ENCODE peak calls at places on chromosomes 16 and 17, in eight cellular contexts. P is colonic mucosa; Y is bronchial epithelial cell; J is EL; O is hepatocyte; D is HT-29; W is CD8-positive, alpha-beta T cell; X is NCI-H1930. A is an unnamed sample.
A peak's percentile ranks its signal among the peaks of the same experiment; 100 is the strongest.

GRCh38 chr16:8851761-8852403 is 16.9 kb downstream of the CARHSP1 start:
- DNase-seq in P (peak; percentile 16), Y (no peak), J (no peak), O (no peak), D (no peak), W (no peak), X (no peak), A (no peak)

GRCh38 chr16:27154573-27155521 is 48.5 kb upstream of the KDM8 start:
- DNase-seq in P (peak; percentile 74), Y (peak; percentile 4), J (peak; percentile 25), O (peak; percentile 58), D (peak; percentile 48), W (peak; percentile 66), X (peak; percentile 31), A (peak; percentile 31)

GRCh38 chr16:78122774-78123315 is 23.4 kb downstream of the WWOX start:
- DNase-seq in P (no peak), Y (peak; percentile 54), J (peak; percentile 50), O (peak; percentile 53), D (peak; percentile 49), W (no peak), X (no peak), A (peak; percentile 6)

GRCh38 chr17:64295146-64295545 is 32.1 kb upstream of the TEX2 start:
- DNase-seq in P (no peak), Y (no peak), J (no peak), O (no peak), D (no peak), W (no peak), X (no peak), A (no peak)

GRCh38 chr16:28538733-28539596 is at the start of gene NUPR1:
- DNase-seq in P (peak; percentile 97), Y (peak; percentile 88), J (peak; percentile 95), O (peak; percentile 87), D (no peak), W (no peak), X (no peak), A (no peak)

GRCh38 chr17:28416703-28417311 is 10.8 kb upstream of the SLC46A1 start:
- DNase-seq in P (peak; percentile 59), Y (peak; percentile 65), J (peak; percentile 71), O (peak; percentile 77), D (peak; percentile 59), W (peak; percentile 31), X (peak; percentile 75), A (peak; percentile 43)

GRCh38 chr17:76191891-76192290 is 48.4 kb downstream of the RNF157 start:
- DNase-seq in P (no peak), Y (no peak), J (no peak), O (no peak), D (no peak), W (no peak), X (no peak), A (peak; percentile 65)

GRCh38 chr17:80364091-80364691 is 50.8 kb upstream of the ENDOV start:
- DNase-seq in P (no peak), Y (peak; percentile 30), J (no peak), O (peak; percentile 18), D (peak; percentile 5), W (no peak), X (peak; percentile 12), A (no peak)

GRCh38 chr16:50697881-50698767 is 4.7 kb downstream of the NOD2 start:
- DNase-seq in P (no peak), Y (peak; percentile 47), J (peak; percentile 52), O (no peak), D (no peak), W (no peak), X (no peak), A (no peak)

GRCh38 chr17:74274060-74274702 is at the start of gene DNAI2:
- DNase-seq in P (no peak), Y (no peak), J (no peak), O (no peak), D (no peak), W (no peak), X (peak; percentile 36), A (peak; percentile 39)

GRCh38 chr17:58083491-58084316 is 485 bp downstream of the DYNLL2 start:
- DNase-seq in P (peak; percentile 53), Y (peak; percentile 25), J (peak; percentile 63), O (peak; percentile 84), D (peak; percentile 46), W (peak; percentile 45), X (no peak), A (peak; percentile 66)

GRCh38 chr17:40696651-40697072 is 6.9 kb downstream of the KRT24 start:
- DNase-seq in P (no peak), Y (peak; percentile 43), J (no peak), O (no peak), D (no peak), W (no peak), X (no peak), A (no peak)

GRCh38 chr17:83136931-83137330 is 57.5 kb downstream of the METRNL start:
- DNase-seq in P (peak; percentile 11), Y (no peak), J (no peak), O (no peak), D (no peak), W (no peak), X (no peak), A (no peak)

GRCh38 chr17:64507418-64507766 is 615 bp downstream of the CEP95 start:
- DNase-seq in P (peak; percentile 44), Y (peak; percentile 69), J (peak; percentile 69), O (peak; percentile 81), D (peak; percentile 78), W (no peak), X (peak; percentile 15), A (no peak)

GRCh38 chr17:57402691-57403090 is 146.4 kb downstream of the MSI2 start:
- DNase-seq in P (no peak), Y (no peak), J (no peak), O (no peak), D (no peak), W (no peak), X (no peak), A (no peak)

GRCh38 chr16:69839798-69840409 is 77.8 kb downstream of the WWP2 start:
- DNase-seq in P (peak; percentile 89), Y (no peak), J (no peak), O (no peak), D (peak; percentile 52), W (no peak), X (no peak), A (no peak)

GRCh38 chr17:47708864-47709541 is 15.0 kb downstream of the TBKBP1 start:
- DNase-seq in P (no peak), Y (no peak), J (no peak), O (no peak), D (no peak), W (no peak), X (no peak), A (no peak)

GRCh38 chr17:40953876-40954275 is 12.9 kb downstream of the KRT39 start:
- DNase-seq in P (no peak), Y (peak; percentile 100), J (peak; percentile 88), O (no peak), D (peak; percentile 48), W (no peak), X (no peak), A (no peak)

GRCh38 chr17:66829883-66830282 is 5.0 kb upstream of the CACNG5 start:
- DNase-seq in P (no peak), Y (no peak), J (no peak), O (no peak), D (no peak), W (no peak), X (no peak), A (no peak)

GRCh38 chr17:80095038-80095843 is 6.1 kb upstream of the GAA start:
- DNase-seq in P (no peak), Y (no peak), J (no peak), O (peak; percentile 3), D (no peak), W (no peak), X (no peak), A (no peak)

GRCh38 chr17:49239963-49240362 is 9.4 kb upstream of the PHOSPHO1 start:
- DNase-seq in P (no peak), Y (no peak), J (no peak), O (no peak), D (no peak), W (no peak), X (no peak), A (no peak)

GRCh38 chr17:58303981-58304734 is 23.4 kb upstream of the MPO start:
- DNase-seq in P (peak; percentile 48), Y (peak; percentile 30), J (peak; percentile 45), O (peak; percentile 55), D (peak; percentile 60), W (peak; percentile 40), X (peak; percentile 17), A (peak; percentile 35)

GRCh38 chr17:73293480-73293911 is 18.3 kb downstream of the CDC42EP4 start:
- DNase-seq in P (no peak), Y (peak; percentile 75), J (peak; percentile 88), O (peak; percentile 68), D (peak; percentile 92), W (no peak), X (no peak), A (no peak)

GRCh38 chr16:80682435-80683070 is 121.8 kb downstream of the CDYL2 start:
- DNase-seq in P (no peak), Y (peak; percentile 73), J (no peak), O (peak; percentile 54), D (no peak), W (no peak), X (no peak), A (no peak)

GRCh38 chr16:81816793-81817210 is 37.7 kb downstream of the PLCG2 start:
- DNase-seq in P (no peak), Y (no peak), J (no peak), O (no peak), D (no peak), W (no peak), X (no peak), A (no peak)

GRCh38 chr17:32240745-32241144 is 24.9 kb upstream of the RHBDL3 start:
- DNase-seq in P (no peak), Y (no peak), J (peak; percentile 29), O (no peak), D (peak; percentile 16), W (no peak), X (no peak), A (no peak)

GRCh38 chr17:82927311-82927660 is 87.5 kb upstream of the ZNF750 start:
- DNase-seq in P (no peak), Y (no peak), J (no peak), O (no peak), D (no peak), W (no peak), X (no peak), A (no peak)

GRCh38 chr16:77430360-77430759 is 4.5 kb downstream of the ADAMTS18 start:
- DNase-seq in P (no peak), Y (no peak), J (no peak), O (no peak), D (no peak), W (no peak), X (no peak), A (no peak)

GRCh38 chr16:29674188-29674587 is 4.8 kb upstream of the QPRT start:
- DNase-seq in P (peak; percentile 81), Y (no peak), J (no peak), O (no peak), D (no peak), W (no peak), X (no peak), A (no peak)

GRCh38 chr16:29819506-29819905 is 756 bp upstream of the MVP start:
- DNase-seq in P (peak; percentile 70), Y (no peak), J (no peak), O (no peak), D (peak; percentile 61), W (no peak), X (no peak), A (no peak)

GRCh38 chr16:82027629-82028035 is 7.4 kb upstream of the HSD17B2 start:
- DNase-seq in P (no peak), Y (peak; percentile 82), J (no peak), O (peak; percentile 29), D (peak; percentile 81), W (no peak), X (no peak), A (no peak)

GRCh38 chr17:59785091-59785799 is 77.8 kb downstream of the VMP1 start:
- DNase-seq in P (no peak), Y (no peak), J (no peak), O (no peak), D (peak; percentile 32), W (no peak), X (peak; percentile 16), A (no peak)

GRCh38 chr16:11736903-11737302 is 5.8 kb downstream of the TXNDC11 start:
- DNase-seq in P (no peak), Y (no peak), J (no peak), O (no peak), D (no peak), W (no peak), X (no peak), A (no peak)

GRCh38 chr17:4536742-4537411 is 18.3 kb downstream of the MYBBP1A start:
- DNase-seq in P (no peak), Y (no peak), J (no peak), O (no peak), D (peak; percentile 38), W (no peak), X (no peak), A (no peak)

A was measured in T-cell.